ENCODE peak calls at places on chromosomes 3 and 15, in six cellular contexts. One of them, this sample, is unnamed.

GRCh38 chr3:72997421-72997961 is 880 bp downstream of the PPP4R2 start:
- DNase-seq in colonic mucosa: peak; percentile 40
- DNase-seq in heart left ventricle: peak; percentile 22
- DNase-seq in AG09309: peak; percentile 25
- DNase-seq in brain microvascular endothelial cell: peak; percentile 49
- DNase-seq in Peyer's patch: peak; percentile 18
- DNase-seq in this sample: peak; percentile 18

GRCh38 chr15:94324835-94325767 is 93.7 kb downstream of the MCTP2 start:
- DNase-seq in Peyer's patch: no peak
- DNase-seq in AG09309: no peak
- DNase-seq in colonic mucosa: peak; percentile 52
- DNase-seq in brain microvascular endothelial cell: no peak
- DNase-seq in heart left ventricle: no peak
- DNase-seq in this sample: no peak

GRCh38 chr15:77027697-77028450 is 32.9 kb downstream of the PSTPIP1 start:
- DNase-seq in colonic mucosa: peak; percentile 26
- DNase-seq in brain microvascular endothelial cell: no peak
- DNase-seq in AG09309: no peak
- DNase-seq in Peyer's patch: no peak
- DNase-seq in heart left ventricle: no peak
- DNase-seq in this sample: no peak

GRCh38 chr15:55389276-55389631 is 18.9 kb downstream of the CCPG1 start:
- DNase-seq in brain microvascular endothelial cell: peak; percentile 56
- DNase-seq in AG09309: no peak
- DNase-seq in heart left ventricle: no peak
- DNase-seq in Peyer's patch: no peak
- DNase-seq in colonic mucosa: no peak
- DNase-seq in this sample: no peak

GRCh38 chr3:35505181-35505580 is 134.1 kb upstream of the ARPP21 start:
- DNase-seq in AG09309: no peak
- DNase-seq in Peyer's patch: no peak
- DNase-seq in heart left ventricle: no peak
- DNase-seq in colonic mucosa: no peak
- DNase-seq in brain microvascular endothelial cell: no peak
- DNase-seq in this sample: no peak

GRCh38 chr3:6860911-6861330 is at the start of gene GRM7:
- DNase-seq in heart left ventricle: no peak
- DNase-seq in colonic mucosa: no peak
- DNase-seq in AG09309: no peak
- DNase-seq in Peyer's patch: no peak
- DNase-seq in brain microvascular endothelial cell: no peak
- DNase-seq in this sample: no peak

GRCh38 chr3:188133219-188133618 is 20.7 kb upstream of the LPP start:
- DNase-seq in Peyer's patch: no peak
- DNase-seq in AG09309: no peak
- DNase-seq in colonic mucosa: no peak
- DNase-seq in brain microvascular endothelial cell: peak; percentile 92
- DNase-seq in heart left ventricle: no peak
- DNase-seq in this sample: peak; percentile 100

GRCh38 chr15:36449662-36450145 is 129.7 kb upstream of the CDIN1 start:
- DNase-seq in brain microvascular endothelial cell: no peak
- DNase-seq in heart left ventricle: no peak
- DNase-seq in Peyer's patch: no peak
- DNase-seq in colonic mucosa: no peak
- DNase-seq in AG09309: no peak
- DNase-seq in this sample: no peak

GRCh38 chr3:45041666-45042065 is 15.6 kb downstream of the CLEC3B start:
- DNase-seq in colonic mucosa: no peak
- DNase-seq in AG09309: no peak
- DNase-seq in Peyer's patch: no peak
- DNase-seq in brain microvascular endothelial cell: no peak
- DNase-seq in heart left ventricle: no peak
- DNase-seq in this sample: no peak

GRCh38 chr3:126288314-126288713 is 68.9 kb downstream of the KLF15 start:
- DNase-seq in brain microvascular endothelial cell: no peak
- DNase-seq in colonic mucosa: no peak
- DNase-seq in AG09309: no peak
- DNase-seq in heart left ventricle: no peak
- DNase-seq in Peyer's patch: no peak
- DNase-seq in this sample: no peak

GRCh38 chr3:70312336-70312735 is at the start of gene MDFIC2:
- DNase-seq in colonic mucosa: no peak
- DNase-seq in AG09309: no peak
- DNase-seq in brain microvascular endothelial cell: no peak
- DNase-seq in heart left ventricle: no peak
- DNase-seq in Peyer's patch: no peak
- DNase-seq in this sample: no peak

GRCh38 chr3:73571238-73571741 is 53.5 kb downstream of the PDZRN3 start:
- DNase-seq in brain microvascular endothelial cell: no peak
- DNase-seq in colonic mucosa: no peak
- DNase-seq in AG09309: no peak
- DNase-seq in heart left ventricle: no peak
- DNase-seq in Peyer's patch: no peak
- DNase-seq in this sample: no peak

GRCh38 chr15:98150084-98150483 is 189.6 kb downstream of the ARRDC4 start:
- DNase-seq in brain microvascular endothelial cell: no peak
- DNase-seq in AG09309: no peak
- DNase-seq in colonic mucosa: no peak
- DNase-seq in Peyer's patch: no peak
- DNase-seq in heart left ventricle: no peak
- DNase-seq in this sample: no peak

GRCh38 chr3:38115645-38116427 is 21.1 kb downstream of the ACAA1 start:
- DNase-seq in Peyer's patch: no peak
- DNase-seq in AG09309: no peak
- DNase-seq in brain microvascular endothelial cell: no peak
- DNase-seq in heart left ventricle: no peak
- DNase-seq in colonic mucosa: no peak
- DNase-seq in this sample: no peak

GRCh38 chr3:139052802-139053600 is 8.3 kb upstream of the PRR23C start:
- DNase-seq in brain microvascular endothelial cell: no peak
- DNase-seq in Peyer's patch: no peak
- DNase-seq in heart left ventricle: no peak
- DNase-seq in colonic mucosa: no peak
- DNase-seq in AG09309: no peak
- DNase-seq in this sample: no peak

GRCh38 chr3:107985496-107985895 is 105.3 kb downstream of the CD47 start:
- DNase-seq in colonic mucosa: no peak
- DNase-seq in AG09309: no peak
- DNase-seq in brain microvascular endothelial cell: no peak
- DNase-seq in heart left ventricle: no peak
- DNase-seq in Peyer's patch: no peak
- DNase-seq in this sample: no peak

GRCh38 chr3:14204605-14205284 is 26.1 kb downstream of the LSM3 start:
- DNase-seq in heart left ventricle: peak; percentile 53
- DNase-seq in Peyer's patch: no peak
- DNase-seq in AG09309: no peak
- DNase-seq in colonic mucosa: no peak
- DNase-seq in brain microvascular endothelial cell: peak; percentile 66
- DNase-seq in this sample: no peak

GRCh38 chr3:45479627-45480026 is 91.3 kb downstream of the LARS2 start:
- DNase-seq in colonic mucosa: no peak
- DNase-seq in Peyer's patch: no peak
- DNase-seq in AG09309: peak; percentile 78
- DNase-seq in brain microvascular endothelial cell: peak; percentile 80
- DNase-seq in heart left ventricle: no peak
- DNase-seq in this sample: peak; percentile 71

GRCh38 chr3:57592306-57592705 is 4.8 kb downstream of the ARF4 start:
- DNase-seq in colonic mucosa: no peak
- DNase-seq in brain microvascular endothelial cell: no peak
- DNase-seq in AG09309: no peak
- DNase-seq in heart left ventricle: no peak
- DNase-seq in Peyer's patch: no peak
- DNase-seq in this sample: no peak
- H3K4me3 ChIP-seq in colonic mucosa: no peak overlapping the region
- H3K4me3 ChIP-seq in brain microvascular endothelial cell: peak overlapping the region; percentile 5
- H3K4me3 ChIP-seq in AG09309: peak overlapping the region; percentile 8
- H3K4me3 ChIP-seq in heart left ventricle: no peak overlapping the region
- H3K4me3 ChIP-seq in Peyer's patch: no peak overlapping the region
- H3K4me3 ChIP-seq in this sample: no peak overlapping the region

DNA sequence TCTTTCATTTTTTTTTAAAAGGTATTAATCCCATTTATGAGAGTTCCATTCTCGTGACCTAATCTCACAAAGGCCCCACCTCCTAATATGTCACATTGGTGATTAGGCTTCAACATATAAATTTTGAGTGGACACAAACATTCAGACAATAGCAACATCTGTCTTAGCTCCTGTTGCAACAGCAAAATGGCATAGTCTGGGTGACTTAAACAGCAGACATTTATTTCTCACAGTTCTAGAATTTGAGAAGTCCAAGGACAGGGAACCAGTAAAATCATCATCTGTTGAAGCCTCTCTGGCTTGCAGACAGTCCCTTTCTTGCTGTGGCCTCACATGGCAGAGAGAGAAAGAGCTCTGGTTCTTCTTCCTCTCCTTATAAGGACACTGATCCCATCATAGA is 3.2 kb upstream of the PLSCR2 start:
- DNase-seq in heart left ventricle: no peak
- DNase-seq in brain microvascular endothelial cell: no peak
- DNase-seq in colonic mucosa: no peak
- DNase-seq in AG09309: no peak
- DNase-seq in Peyer's patch: no peak
- DNase-seq in this sample: no peak
- TF ChIP-seq CTCF in heart left ventricle: no peak
- TF ChIP-seq CTCF in brain microvascular endothelial cell: no peak
- TF ChIP-seq CTCF in colonic mucosa: no peak
- TF ChIP-seq CTCF in AG09309: no peak
- TF ChIP-seq CTCF in Peyer's patch: no peak
- TF ChIP-seq CTCF in this sample: no peak

GRCh38 chr3:39406368-39407258 is at the start of gene RPSA:
- DNase-seq in heart left ventricle: peak; percentile 92
- DNase-seq in AG09309: peak; percentile 88
- DNase-seq in Peyer's patch: peak; percentile 94
- DNase-seq in brain microvascular endothelial cell: peak; percentile 96
- DNase-seq in colonic mucosa: peak; percentile 96
- DNase-seq in this sample: peak; percentile 82

GRCh38 chr3:39409514-39410136 is 3.1 kb downstream of the RPSA start:
- DNase-seq in heart left ventricle: no peak
- DNase-seq in Peyer's patch: no peak
- DNase-seq in brain microvascular endothelial cell: no peak
- DNase-seq in colonic mucosa: no peak
- DNase-seq in AG09309: no peak
- DNase-seq in this sample: no peak

GRCh38 chr3:39407773-39408492 is 1.4 kb downstream of the RPSA start:
- DNase-seq in AG09309: no peak
- DNase-seq in heart left ventricle: no peak
- DNase-seq in brain microvascular endothelial cell: no peak
- DNase-seq in colonic mucosa: no peak
- DNase-seq in Peyer's patch: no peak
- DNase-seq in this sample: no peak

GRCh38 chr3:39407259-39407629 is 724 bp downstream of the RPSA start:
- DNase-seq in colonic mucosa: no peak
- DNase-seq in brain microvascular endothelial cell: no peak
- DNase-seq in heart left ventricle: no peak
- DNase-seq in AG09309: no peak
- DNase-seq in Peyer's patch: no peak
- DNase-seq in this sample: no peak

DNA sequence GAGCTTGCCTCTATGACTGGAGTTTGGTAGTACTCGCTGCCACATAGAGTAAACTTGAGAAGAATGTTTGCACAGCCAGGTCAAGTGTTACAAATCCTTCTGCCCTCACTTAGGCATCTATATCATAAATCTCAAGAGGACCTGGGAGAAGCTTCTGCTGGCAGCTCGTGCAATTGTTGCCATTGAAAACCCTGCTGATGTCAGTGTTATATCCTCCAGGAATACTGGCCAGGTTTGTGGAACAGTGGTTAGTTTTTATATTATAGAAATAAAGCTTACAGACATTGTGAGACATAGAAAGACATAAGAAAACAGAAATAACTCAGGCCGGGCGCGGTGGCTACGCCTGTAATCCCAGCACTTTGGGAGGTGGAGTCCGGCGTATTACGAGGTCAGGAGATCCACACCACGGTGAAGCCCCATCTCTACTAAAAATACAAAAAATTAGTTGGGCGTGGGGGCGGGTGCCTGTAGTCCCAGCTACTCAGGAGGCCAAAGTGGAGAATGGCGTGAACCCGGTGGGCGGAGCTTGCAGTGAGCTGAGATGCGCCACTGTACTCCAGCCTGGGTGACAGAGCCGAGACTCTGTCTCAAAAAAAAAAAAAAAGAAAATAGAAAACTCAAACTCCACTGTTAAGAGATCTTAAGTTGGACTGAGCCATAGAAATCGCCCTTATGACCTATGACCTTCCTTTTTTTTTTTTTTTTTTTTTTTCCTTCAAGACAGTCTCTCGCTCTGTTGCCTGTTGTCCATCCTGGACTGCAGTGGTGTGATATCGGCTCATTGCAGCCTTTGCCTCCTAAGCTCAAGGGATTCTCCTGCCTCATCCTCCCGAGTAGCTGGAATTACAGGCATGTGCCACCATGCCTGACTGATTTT is 2.2 kb downstream of the RPSA start:
- DNase-seq in Peyer's patch: no peak
- DNase-seq in heart left ventricle: no peak
- DNase-seq in AG09309: no peak
- DNase-seq in colonic mucosa: no peak
- DNase-seq in brain microvascular endothelial cell: no peak
- DNase-seq in this sample: no peak
- H3K4me3 ChIP-seq in Peyer's patch: no peak overlapping the region
- H3K4me3 ChIP-seq in heart left ventricle: no peak overlapping the region
- H3K4me3 ChIP-seq in AG09309: no peak overlapping the region
- H3K4me3 ChIP-seq in colonic mucosa: no peak overlapping the region
- H3K4me3 ChIP-seq in brain microvascular endothelial cell: peak overlapping the region; percentile 90
- H3K4me3 ChIP-seq in this sample: peak overlapping the region; percentile 95

GRCh38 chr3:8608791-8609171 is 35.8 kb downstream of the SSUH2 start:
- DNase-seq in AG09309: no peak
- DNase-seq in Peyer's patch: no peak
- DNase-seq in brain microvascular endothelial cell: no peak
- DNase-seq in colonic mucosa: no peak
- DNase-seq in heart left ventricle: no peak
- DNase-seq in this sample: no peak

GRCh38 chr3:8606666-8607065 is 37.9 kb downstream of the SSUH2 start:
- DNase-seq in heart left ventricle: no peak
- DNase-seq in AG09309: no peak
- DNase-seq in Peyer's patch: no peak
- DNase-seq in colonic mucosa: no peak
- DNase-seq in brain microvascular endothelial cell: no peak
- DNase-seq in this sample: no peak

GRCh38 chr3:8607285-8608040 is 37.1 kb downstream of the SSUH2 start:
- DNase-seq in AG09309: peak; percentile 59
- DNase-seq in brain microvascular endothelial cell: peak; percentile 80
- DNase-seq in Peyer's patch: no peak
- DNase-seq in heart left ventricle: peak; percentile 77
- DNase-seq in colonic mucosa: no peak
- DNase-seq in this sample: no peak

GRCh38 chr3:8608041-8608790 is 36.4 kb downstream of the SSUH2 start:
- DNase-seq in AG09309: no peak
- DNase-seq in colonic mucosa: no peak
- DNase-seq in Peyer's patch: no peak
- DNase-seq in brain microvascular endothelial cell: no peak
- DNase-seq in heart left ventricle: no peak
- DNase-seq in this sample: no peak

DNA sequence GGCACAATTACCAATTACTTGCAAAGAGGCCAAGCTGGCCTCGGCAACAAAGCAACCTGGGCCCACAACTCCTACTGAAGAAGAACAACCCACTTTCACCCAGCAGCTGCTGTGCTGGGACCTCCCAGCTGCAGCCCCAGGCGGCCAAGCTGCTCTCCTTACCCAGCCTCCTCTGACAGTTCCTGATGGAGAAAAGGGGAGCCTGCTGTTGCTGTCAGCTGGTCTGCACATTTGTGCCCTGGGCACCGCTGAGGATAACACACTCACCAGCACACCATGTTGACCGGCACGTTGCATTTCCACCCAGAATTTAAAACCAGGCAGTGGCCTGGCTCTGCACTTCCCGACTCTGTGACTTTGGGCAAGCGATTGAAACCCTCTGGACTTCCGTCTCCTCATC is 33.6 kb downstream of the SSUH2 start:
- DNase-seq in brain microvascular endothelial cell: no peak
- DNase-seq in colonic mucosa: no peak
- DNase-seq in AG09309: no peak
- DNase-seq in Peyer's patch: no peak
- DNase-seq in heart left ventricle: no peak
- DNase-seq in this sample: no peak
- TF ChIP-seq CTCF in brain microvascular endothelial cell: no peak
- TF ChIP-seq CTCF in colonic mucosa: no peak
- TF ChIP-seq CTCF in AG09309: no peak
- TF ChIP-seq CTCF in Peyer's patch: no peak
- TF ChIP-seq CTCF in heart left ventricle: no peak
- TF ChIP-seq CTCF in this sample: no peak

This sample was measured in epithelial cell of proximal tubule.